ENCODE peak calls at places on chromosomes 2 and 18, in nine cellular contexts. Z is cerebellar nuclear complex; D is A549; E is AML-193; T is NCI-H1436; Y is stimulated activated CD8-positive, alpha-beta memory T cell treated with anti-CD3 and anti-CD28 coated beads, Interleukin-7, amount 100 ng/mL, for 1 hour; P is HCEC 1CT; K is RKO; S is SHP77 treated with DMSO at 0.1 percent for 48 hours. N is an unnamed sample.

GRCh38 chr2:5921081-5921642 is 229.0 kb downstream of the SOX11 start:
- DNase-seq in K (no peak), P (no peak), D (no peak), Z (no peak), S (no peak), Y (no peak), E (no peak), T (no peak), N (no peak)

GRCh38 chr2:150081775-150082517 is 405.5 kb downstream of the RND3 start:
- DNase-seq in D (no peak), Y (no peak), K (no peak), Z (no peak), S (no peak), T (no peak), E (no peak), P (peak; percentile 8), N (no peak)

GRCh38 chr2:168346725-168347477 is 99.5 kb upstream of the STK39 start:
- DNase-seq in S (no peak), Y (peak; percentile 27), E (peak; percentile 69), D (peak; percentile 66), T (peak; percentile 75), K (peak; percentile 74), Z (peak; percentile 41), P (peak; percentile 62), N (peak; percentile 93)

GRCh38 chr18:35038881-35039491 is 2.2 kb upstream of the MAPRE2 start:
- DNase-seq in T (no peak), P (no peak), Z (no peak), S (no peak), D (no peak), E (peak; percentile 89), K (no peak), Y (no peak), N (peak; percentile 93)

GRCh38 chr2:235605999-235606715 is 112.3 kb downstream of the AGAP1 start:
- DNase-seq in Z (no peak), E (no peak), Y (no peak), K (no peak), S (no peak), P (peak; percentile 75), D (no peak), T (no peak), N (no peak)

GRCh38 chr2:32626591-32627221 is 1.1 kb upstream of the TTC27 start:
- DNase-seq in Y (no peak), D (no peak), P (no peak), S (no peak), T (no peak), E (no peak), Z (no peak), K (no peak), N (no peak)

GRCh38 chr2:144682248-144682647 is 162.3 kb upstream of the ZEB2 start:
- DNase-seq in K (no peak), S (no peak), P (no peak), E (no peak), D (no peak), T (no peak), Z (no peak), Y (no peak), N (no peak)

GRCh38 chr18:79887181-79888000 is 64.1 kb downstream of the SLC66A2 start:
- DNase-seq in Y (no peak), T (no peak), Z (no peak), K (no peak), P (no peak), E (no peak), D (no peak), S (no peak), N (no peak)

GRCh38 chr2:28185881-28186280 is 206.8 kb upstream of the FOSL2 start:
- DNase-seq in E (no peak), T (no peak), Z (no peak), D (no peak), Y (no peak), S (no peak), K (no peak), P (peak; percentile 74), N (no peak)

GRCh38 chr18:9771977-9772660 is 64.0 kb downstream of the RAB31 start:
- DNase-seq in P (no peak), Y (no peak), K (no peak), Z (no peak), E (no peak), S (no peak), D (no peak), T (no peak), N (no peak)

GRCh38 chr2:234611209-234611608 is 114.3 kb upstream of the ARL4C start:
- DNase-seq in K (no peak), P (no peak), T (no peak), S (no peak), D (peak; percentile 14), Z (no peak), E (no peak), Y (no peak), N (no peak)

GRCh38 chr2:236663671-236664101 is 94.1 kb downstream of the ACKR3 start:
- DNase-seq in Y (no peak), K (no peak), S (no peak), E (no peak), T (no peak), P (peak; percentile 42), Z (no peak), D (no peak), N (no peak)

GRCh38 chr2:181848356-181848876 is 43.1 kb upstream of the ITPRID2 start:
- DNase-seq in S (no peak), Z (no peak), K (no peak), D (no peak), P (peak; percentile 24), Y (no peak), E (no peak), T (peak; percentile 12), N (peak; percentile 59)

GRCh38 chr2:128525653-128526052 is 207.0 kb upstream of the HS6ST1 start:
- DNase-seq in K (no peak), D (no peak), Z (no peak), Y (no peak), P (no peak), S (no peak), T (no peak), E (no peak), N (no peak)

GRCh38 chr2:164910091-164910899 is 45.0 kb downstream of the SLC38A11 start:
- DNase-seq in S (no peak), K (no peak), T (no peak), Y (no peak), D (no peak), P (peak; percentile 52), E (peak; percentile 18), Z (no peak), N (peak; percentile 83)

GRCh38 chr2:167381349-167381748 is 493.1 kb downstream of the XIRP2 start:
- DNase-seq in T (no peak), K (no peak), Y (no peak), S (no peak), Z (no peak), E (no peak), P (no peak), D (no peak), N (no peak)

GRCh38 chr18:45652703-45653490 is 37.6 kb downstream of the SLC14A2 start:
- DNase-seq in Y (no peak), Z (no peak), D (no peak), P (peak; percentile 5), T (no peak), K (no peak), S (no peak), E (no peak), N (no peak)

GRCh38 chr18:5456577-5457466 is 87.0 kb downstream of the EPB41L3 start:
- DNase-seq in Y (no peak), P (no peak), Z (peak; percentile 46), T (no peak), S (no peak), D (no peak), E (peak; percentile 20), K (peak; percentile 32), N (peak; percentile 14)

GRCh38 chr2:217412299-217412698 is 552.4 kb upstream of the TNP1 start:
- DNase-seq in E (no peak), Z (no peak), Y (no peak), T (no peak), P (no peak), D (no peak), K (no peak), S (no peak), N (no peak)

GRCh38 chr2:131142849-131143248 is 37.7 kb downstream of the PLEKHB2 start:
- DNase-seq in E (no peak), S (no peak), K (no peak), T (no peak), Y (no peak), D (no peak), P (no peak), Z (no peak), N (no peak)

GRCh38 chr18:32308493-32309120 is 118.8 kb downstream of the MEP1B start:
- DNase-seq in E (no peak), D (peak; percentile 53), S (no peak), Y (no peak), Z (no peak), T (no peak), K (peak; percentile 70), P (peak; percentile 88), N (peak; percentile 53)

GRCh38 chr2:40147360-40147759 is 304.5 kb downstream of the SLC8A1 start:
- DNase-seq in K (no peak), Y (no peak), T (no peak), E (no peak), P (no peak), Z (no peak), S (no peak), D (no peak), N (no peak)

GRCh38 chr2:166610180-166610919 is 116.3 kb upstream of the SCN7A start:
- DNase-seq in T (no peak), D (no peak), E (no peak), P (no peak), S (no peak), Y (no peak), Z (no peak), K (no peak), N (peak; percentile 77)

GRCh38 chr18:75249672-75250470 is 39.3 kb downstream of the TSHZ1 start:
- DNase-seq in Z (no peak), T (no peak), E (no peak), P (no peak), K (no peak), D (no peak), S (no peak), Y (no peak), N (peak; percentile 42)

GRCh38 chr2:62527478-62528210 is 21.6 kb upstream of the TMEM17 start:
- DNase-seq in D (no peak), K (no peak), Y (no peak), P (no peak), Z (no peak), S (no peak), E (no peak), T (no peak), N (no peak)

GRCh38 chr2:23492941-23493340 is 108.0 kb downstream of the KLHL29 start:
- DNase-seq in E (no peak), Z (no peak), T (peak; percentile 82), P (no peak), Y (no peak), S (peak; percentile 57), K (no peak), D (no peak), N (no peak)

GRCh38 chr2:88057437-88057844 is 1.9 kb upstream of the KRCC1 start:
- DNase-seq in D (no peak), Y (no peak), P (no peak), K (no peak), Z (no peak), T (no peak), E (no peak), S (no peak), N (no peak)

GRCh38 chr18:79974025-79974424 is 9.6 kb downstream of the HSBP1L1 start:
- DNase-seq in D (no peak), Z (no peak), Y (no peak), K (no peak), E (no peak), S (no peak), P (no peak), T (no peak), N (no peak)

GRCh38 chr2:31386648-31387047 is 27.9 kb downstream of the XDH start:
- DNase-seq in D (peak; percentile 41), S (no peak), Z (no peak), T (no peak), K (no peak), Y (no peak), E (no peak), P (no peak), N (no peak)

GRCh38 chr2:224930990-224931389 is 111.3 kb downstream of the DOCK10 start:
- DNase-seq in Z (no peak), P (no peak), K (no peak), D (no peak), T (no peak), S (no peak), E (no peak), Y (no peak), N (no peak)

GRCh38 chr2:31347788-31348187 is 66.8 kb downstream of the XDH start:
- DNase-seq in T (no peak), E (no peak), Z (no peak), P (peak; percentile 53), Y (no peak), K (no peak), D (peak; percentile 16), S (no peak), N (no peak)